ENCODE peak calls at places on chromosomes 7 and 10, in five cellular contexts. J, W, S, R and L are unnamed samples.

GRCh38 chr7:12670071-12670729 is 17.2 kb upstream of the ARL4A start:
- DNase-seq in S (no peak), R (no peak), W (no peak), J (peak; percentile 87), L (no peak)

GRCh38 chr7:2158331-2159175 is 74.2 kb downstream of the MAD1L1 start:
- DNase-seq in J (no peak), S (peak; percentile 26), R (peak; percentile 4), W (peak; percentile 33), L (no peak)

GRCh38 chr10:23204773-23205172 is 12.7 kb downstream of the PTF1A start:
- DNase-seq in W (no peak), S (no peak), J (no peak), R (no peak), L (no peak)

GRCh38 chr7:82288769-82289535 is 154.6 kb downstream of the CACNA2D1 start:
- DNase-seq in W (no peak), S (no peak), R (no peak), J (no peak), L (no peak)

GRCh38 chr10:86290933-86291615 is 75.5 kb downstream of the GRID1 start:
- DNase-seq in J (no peak), S (no peak), R (no peak), W (no peak), L (no peak)

GRCh38 chr10:34249634-34250033 is 565.5 kb downstream of the PARD3 start:
- DNase-seq in R (no peak), W (no peak), J (no peak), S (no peak), L (no peak)

GRCh38 chr7:151539055-151539714 is 19.5 kb upstream of the RHEB start:
- DNase-seq in S (no peak), W (no peak), R (no peak), J (peak; percentile 16), L (no peak)

GRCh38 chr7:72080865-72081264 is 331.3 kb downstream of the CALN1 start:
- DNase-seq in R (no peak), W (no peak), J (no peak), S (no peak), L (peak; percentile 27)

GRCh38 chr10:83680470-83680891 is 458.8 kb upstream of the GHITM start:
- DNase-seq in S (no peak), J (no peak), W (peak; percentile 14), R (no peak), L (peak; percentile 66)

GRCh38 chr7:2274666-2275065 is 32.6 kb downstream of the NUDT1 start:
- DNase-seq in S (no peak), R (no peak), W (no peak), J (no peak), L (no peak)

GRCh38 chr7:94423865-94424264 is 29.2 kb downstream of the COL1A2 start:
- DNase-seq in S (no peak), J (peak; percentile 88), W (no peak), R (no peak), L (no peak)

GRCh38 chr10:123771877-123772644 is 105.9 kb downstream of the GPR26 start:
- DNase-seq in W (no peak), J (no peak), S (no peak), R (no peak), L (no peak)

GRCh38 chr7:107924841-107925490 is 34.0 kb downstream of the DLD start:
- DNase-seq in S (no peak), R (no peak), J (no peak), W (no peak), L (peak; percentile 28)

GRCh38 chr10:75547391-75548298 is 116.2 kb downstream of the LRMDA start:
- DNase-seq in R (no peak), S (no peak), J (peak; percentile 9), W (no peak), L (no peak)

GRCh38 chr10:69641261-69641980 is 11.4 kb downstream of the FAM241B start:
- DNase-seq in J (no peak), R (no peak), W (no peak), S (no peak), L (no peak)

GRCh38 chr10:11448545-11449244 is 162.8 kb downstream of the USP6NL start:
- DNase-seq in S (no peak), J (no peak), R (no peak), W (peak; percentile 76), L (peak; percentile 59)

GRCh38 chr10:114279289-114279688 is 40.2 kb downstream of the VWA2 start:
- DNase-seq in R (no peak), S (no peak), J (no peak), W (no peak), L (no peak)

GRCh38 chr7:48837266-48837665 is 87.1 kb upstream of the CDC14C start:
- DNase-seq in W (no peak), J (no peak), R (no peak), S (no peak), L (no peak)

GRCh38 chr10:59872892-59873463 is 33.4 kb downstream of the CCDC6 start:
- DNase-seq in J (peak; percentile 97), W (no peak), S (peak; percentile 55), R (peak; percentile 49), L (no peak)

GRCh38 chr7:125218076-125218475 is 288.5 kb upstream of the POT1 start:
- DNase-seq in W (no peak), J (no peak), R (no peak), S (no peak), L (no peak)

GRCh38 chr7:137772748-137773147 is 74.0 kb downstream of the DGKI start:
- DNase-seq in J (peak; percentile 90), S (no peak), R (no peak), W (no peak), L (no peak)

GRCh38 chr10:110918633-110919348 is at the start of gene BBIP1:
- DNase-seq in S (no peak), R (no peak), W (peak; percentile 96), J (peak; percentile 100), L (peak; percentile 96)

GRCh38 chr7:150685219-150686029 is at the start of gene GIMAP2:
- DNase-seq in S (no peak), R (no peak), J (no peak), W (peak; percentile 18), L (peak; percentile 64)

GRCh38 chr7:75624134-75624832 is 114.5 kb downstream of the HIP1 start:
- DNase-seq in S (peak; percentile 81), W (peak; percentile 42), R (peak; percentile 34), J (peak; percentile 72), L (no peak)

GRCh38 chr7:129370812-129371211 is 63.4 kb upstream of the STRIP2 start:
- DNase-seq in J (peak; percentile 26), R (no peak), S (no peak), W (no peak), L (no peak)

GRCh38 chr7:29557954-29558353 is 5.7 kb upstream of the PRR15 start:
- DNase-seq in J (no peak), R (no peak), S (no peak), W (no peak), L (no peak)

DNA sequence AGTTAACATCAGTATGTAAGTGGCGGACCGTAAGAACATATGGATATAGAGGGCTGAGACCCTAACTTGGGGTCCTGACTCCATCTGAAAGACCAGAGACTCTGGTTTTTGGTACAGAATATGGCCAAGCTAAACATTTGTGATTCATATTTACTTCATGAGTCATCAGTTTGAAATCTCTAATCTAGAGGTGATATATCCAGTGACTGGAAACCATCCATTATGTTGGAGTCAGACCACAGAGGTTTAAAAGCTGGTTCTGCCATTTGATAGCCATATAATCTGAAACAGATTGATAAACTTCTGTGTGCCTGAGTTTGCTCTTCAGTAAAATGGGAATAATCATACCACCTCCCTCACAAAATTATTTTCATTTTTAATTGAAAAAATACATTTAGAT is 505.3 kb downstream of the SORCS3 start:
- DNase-seq in J (no peak), W (no peak), R (no peak), S (no peak), L (no peak)
- H3K4me3 ChIP-seq in J (no peak overlapping the region), W (no peak overlapping the region), R (no peak overlapping the region), S (no peak overlapping the region), L (no peak overlapping the region)

GRCh38 chr10:132941640-132942051 is 724 bp downstream of the CFAP46 start:
- DNase-seq in S (no peak), W (no peak), J (no peak), R (no peak), L (no peak)

GRCh38 chr10:132944510-132944909 is 2.1 kb upstream of the CFAP46 start:
- DNase-seq in W (no peak), J (no peak), R (no peak), S (no peak), L (no peak)

GRCh38 chr10:132943555-132944404 is 1.4 kb upstream of the CFAP46 start:
- DNase-seq in J (no peak), W (no peak), R (no peak), S (no peak), L (no peak)

GRCh38 chr10:132942101-132942739 is at the start of gene CFAP46:
- DNase-seq in W (no peak), J (peak; percentile 44), S (peak; percentile 59), R (no peak), L (peak; percentile 57)

GRCh38 chr10:132942740-132943554 is 577 bp upstream of the CFAP46 start:
- DNase-seq in W (no peak), R (no peak), S (no peak), J (no peak), L (no peak)
- TF ChIP-seq CTCF in W (no peak), R (no peak), S (no peak), J (no peak), L (no peak)

GRCh38 chr10:97682042-97682441 is 5.0 kb downstream of the AVPI1 start:
- DNase-seq in S (no peak), W (no peak), J (no peak), R (peak; percentile 49), L (no peak)

GRCh38 chr10:97684866-97685394 is 2.1 kb downstream of the AVPI1 start:
- DNase-seq in R (no peak), W (no peak), J (peak; percentile 51), S (no peak), L (no peak)

GRCh38 chr10:97686301-97686961 is 610 bp downstream of the AVPI1 start:
- DNase-seq in W (peak; percentile 54), R (no peak), S (no peak), J (no peak), L (peak; percentile 23)

GRCh38 chr10:97685395-97685958 is 1.6 kb downstream of the AVPI1 start:
- DNase-seq in R (peak; percentile 66), J (peak; percentile 58), W (no peak), S (no peak), L (no peak)

DNA sequence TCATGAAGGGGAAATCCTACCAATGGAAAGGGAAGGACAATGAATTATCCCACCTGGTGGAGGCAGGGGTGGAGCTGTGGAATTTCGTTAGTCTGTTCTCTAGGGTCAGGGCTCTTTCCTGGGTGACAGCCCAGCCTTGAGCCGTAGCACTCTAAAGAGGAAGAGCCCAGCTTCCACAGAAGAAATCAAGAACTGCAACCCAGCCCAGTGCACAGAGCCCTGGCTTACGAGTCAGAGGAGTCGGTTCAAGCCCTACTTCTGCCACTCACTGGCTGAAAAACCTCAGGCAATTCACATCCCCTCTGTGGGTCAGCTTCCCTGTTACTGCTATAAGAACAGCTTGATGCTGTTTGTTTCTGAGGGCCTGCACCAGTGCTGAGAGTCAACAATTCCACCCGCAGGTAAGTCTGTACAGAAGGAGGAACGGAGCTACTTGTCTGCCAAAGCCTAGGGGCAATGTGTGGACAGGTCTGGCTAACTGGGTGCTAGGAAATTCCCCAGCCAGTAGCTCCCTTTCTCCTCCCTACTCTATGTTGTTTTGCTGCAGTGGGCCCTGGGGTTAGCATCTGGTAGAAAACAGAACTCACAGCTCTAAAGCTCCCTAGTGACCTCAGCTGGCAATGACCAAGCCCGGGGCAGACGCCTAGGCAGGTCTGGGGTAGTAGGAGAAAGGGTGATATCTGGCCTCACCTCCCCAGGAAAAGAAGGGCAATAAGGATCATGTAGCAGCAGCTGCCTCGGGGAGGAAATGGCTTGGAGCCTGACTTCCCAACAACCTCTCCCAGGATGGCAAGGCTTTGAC is 3.3 kb downstream of the AVPI1 start:
- DNase-seq in R (peak; percentile 68), W (peak; percentile 14), J (peak; percentile 70), S (no peak), L (no peak)
- H3K36me3 ChIP-seq in R (no peaks in the 10 kb centered on the region), W (no peaks in the 10 kb centered on the region), J (peaks cover 18% of the 10 kb centered on the region), S (peaks cover 7% of the 10 kb centered on the region), L (no peaks in the 10 kb centered on the region)

GRCh38 chr10:100481462-100482081 is 18.8 kb downstream of the WNT8B start:
- DNase-seq in J (peak; percentile 81), S (peak; percentile 79), W (peak; percentile 83), R (peak; percentile 92), L (peak; percentile 65)
- H3K4me3 ChIP-seq in J (peak overlapping the region; percentile 38), S (peak overlapping the region; percentile 35), W (peak overlapping the region; percentile 59), R (peak overlapping the region; percentile 59), L (peak overlapping the region; percentile 49)